ENCODE peak calls at places on chromosomes 5 and 9, in nine cellular contexts. A is H9, S is IMR-90, R is HCT116, E is mammary epithelial cell, X is HepG2, V is K562, B is kidney, Q is MM.1S. D is an unnamed sample.

GRCh38 chr9:122718038-122718437 is 5.8 kb upstream of the OR1L4 start:
- DNase-seq in R (no peak), S (no peak), Q (no peak), V (no peak), E (no peak), X (no peak), B (no peak), A (no peak), D (no peak)

GRCh38 chr5:84650448-84650847 is 265.8 kb upstream of the EDIL3 start:
- DNase-seq in Q (no peak), V (no peak), R (no peak), A (no peak), X (no peak), B (no peak), S (no peak), E (no peak), D (no peak)

GRCh38 chr5:74885170-74885569 is 19.0 kb upstream of the FAM169A start:
- DNase-seq in B (no peak), R (no peak), S (no peak), E (no peak), V (no peak), A (no peak), X (peak; percentile 39), Q (no peak), D (no peak)

GRCh38 chr5:172800088-172800551 is 29.1 kb upstream of the DUSP1 start:
- DNase-seq in R (no peak), V (no peak), Q (no peak), A (no peak), B (peak; percentile 77), X (no peak), S (peak; percentile 98), E (peak; percentile 93), D (peak; percentile 92)

GRCh38 chr5:147458581-147458980 is 51.3 kb downstream of the DPYSL3 start:
- DNase-seq in Q (no peak), X (no peak), S (no peak), R (no peak), A (no peak), E (no peak), V (no peak), B (no peak), D (no peak)

GRCh38 chr5:68659876-68660275 is 433.9 kb upstream of the SLC30A5 start:
- DNase-seq in Q (no peak), X (no peak), E (no peak), V (no peak), S (peak; percentile 24), B (no peak), A (no peak), R (no peak), D (peak; percentile 2)

GRCh38 chr5:42889311-42889933 is 77.7 kb upstream of the SELENOP start:
- DNase-seq in R (peak; percentile 66), X (peak; percentile 82), S (peak; percentile 61), E (peak; percentile 65), B (no peak), V (peak; percentile 86), Q (peak; percentile 74), A (peak; percentile 69), D (peak; percentile 86)

GRCh38 chr5:173626501-173626812 is 10.0 kb upstream of the BOD1 start:
- DNase-seq in E (no peak), V (no peak), X (no peak), S (no peak), B (no peak), A (no peak), R (no peak), Q (no peak), D (no peak)

GRCh38 chr9:123431581-123431980 is 75.6 kb downstream of the CRB2 start:
- DNase-seq in R (no peak), Q (no peak), V (no peak), X (no peak), S (no peak), E (no peak), B (no peak), A (no peak), D (no peak)

GRCh38 chr5:1736889-1737711 is 62.5 kb downstream of the MRPL36 start:
- DNase-seq in V (no peak), R (no peak), S (no peak), B (peak; percentile 68), A (peak; percentile 33), Q (no peak), E (no peak), X (no peak), D (no peak)

GRCh38 chr5:9529041-9529480 is 16.8 kb downstream of the SEMA5A start:
- DNase-seq in S (no peak), V (no peak), X (no peak), Q (peak; percentile 90), E (no peak), B (no peak), R (no peak), A (no peak), D (no peak)

GRCh38 chr5:108786806-108787483 is 39.2 kb downstream of the FER start:
- DNase-seq in V (no peak), S (no peak), X (no peak), R (no peak), A (no peak), E (no peak), Q (no peak), B (no peak), D (no peak)

GRCh38 chr9:13983607-13984006 is 330.3 kb downstream of the NFIB start:
- DNase-seq in V (no peak), X (no peak), E (no peak), A (no peak), B (no peak), S (no peak), Q (no peak), R (no peak), D (no peak)

GRCh38 chr9:85716031-85716877 is 25.5 kb downstream of the AGTPBP1 start:
- DNase-seq in Q (no peak), E (no peak), V (peak; percentile 4), X (no peak), R (no peak), S (no peak), A (no peak), B (no peak), D (no peak)

GRCh38 chr9:35490155-35490909 is 421 bp downstream of the RUSC2 start:
- DNase-seq in E (peak; percentile 21), R (no peak), V (peak; percentile 14), A (peak; percentile 51), B (no peak), Q (no peak), S (no peak), X (no peak), D (no peak)

GRCh38 chr5:134489227-134489944 is 36.1 kb upstream of the JADE2 start:
- DNase-seq in A (no peak), X (no peak), B (peak; percentile 22), R (no peak), E (no peak), Q (no peak), V (no peak), S (no peak), D (no peak)

DNA sequence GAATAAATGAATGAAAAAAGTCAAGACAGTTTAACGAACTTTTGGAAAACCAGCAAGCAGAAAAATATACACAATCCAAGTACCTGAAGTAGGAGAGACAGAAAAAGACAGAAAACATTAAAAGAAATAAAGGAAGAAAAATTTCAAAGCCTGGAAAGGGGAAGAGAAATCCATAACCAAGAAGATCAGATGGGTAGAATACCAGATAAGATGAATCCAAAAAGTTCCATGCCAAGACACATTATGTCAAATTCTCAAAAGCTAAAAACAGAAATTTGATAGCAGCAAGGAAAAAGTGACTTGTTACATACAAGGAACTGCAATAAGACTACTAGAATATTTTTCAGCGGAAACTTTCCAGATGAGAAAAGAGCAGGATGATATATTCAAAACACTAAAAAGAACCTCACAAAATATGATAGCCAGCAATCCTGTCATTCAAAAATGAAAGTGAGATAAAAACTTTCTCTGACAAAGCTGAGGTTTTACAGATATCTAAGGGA is 7.6 kb upstream of the ZNF300 start:
- DNase-seq in B (no peak), R (no peak), X (no peak), E (no peak), Q (no peak), A (no peak), S (no peak), V (no peak), D (no peak)
- H3K9me3 ChIP-seq in B (peaks cover 57% of the 10 kb centered on the region), R (peaks cover 9% of the 10 kb centered on the region), X (peaks cover 59% of the 10 kb centered on the region), E (peaks cover 7% of the 10 kb centered on the region), Q (no peaks in the 10 kb centered on the region), A (peaks cover 51% of the 10 kb centered on the region), S (peaks cover 14% of the 10 kb centered on the region), V (peaks cover 6% of the 10 kb centered on the region), D (no peaks in the 10 kb centered on the region)

GRCh38 chr9:70413427-70413797 is 1.0 kb downstream of the KLF9 start:
- DNase-seq in Q (peak; percentile 55), S (no peak), R (no peak), V (peak; percentile 46), E (no peak), B (no peak), A (no peak), X (no peak), D (no peak)

GRCh38 chr9:70415476-70415875 is 1.0 kb upstream of the KLF9 start:
- DNase-seq in S (no peak), B (no peak), X (no peak), Q (no peak), A (no peak), V (no peak), E (no peak), R (no peak), D (no peak)

GRCh38 chr9:70413798-70414775 is at the start of gene KLF9:
- DNase-seq in X (peak; percentile 89), S (peak; percentile 97), B (peak; percentile 98), E (peak; percentile 97), A (peak; percentile 92), V (peak; percentile 91), R (peak; percentile 89), Q (peak; percentile 94), D (peak; percentile 99)

GRCh38 chr9:70412678-70413426 is 1.6 kb downstream of the KLF9 start:
- DNase-seq in A (peak; percentile 29), X (peak; percentile 37), S (peak; percentile 79), B (peak; percentile 97), V (peak; percentile 36), Q (no peak), R (no peak), E (peak; percentile 67), D (peak; percentile 81)

DNA sequence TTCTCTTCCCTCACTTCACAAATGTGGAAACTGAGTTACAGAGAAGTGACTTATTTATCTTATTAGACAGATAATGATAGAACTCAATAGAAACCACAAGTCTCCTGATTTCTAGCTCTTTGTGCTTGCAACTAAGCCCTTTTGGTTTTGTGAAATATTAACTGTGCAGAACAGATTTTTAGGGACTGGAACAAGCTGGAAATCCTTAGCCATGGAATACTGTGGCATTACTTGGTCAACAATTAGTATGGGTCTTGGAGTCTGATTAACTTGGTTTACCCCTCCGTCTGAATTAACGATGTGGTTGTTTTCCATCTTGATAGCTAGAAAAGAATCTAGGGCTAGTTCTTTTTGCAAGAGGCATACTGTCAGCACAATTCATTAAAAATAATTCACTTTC is 584 bp upstream of the KLF9 start:
- DNase-seq in Q (no peak), X (no peak), V (no peak), E (no peak), A (no peak), R (no peak), S (no peak), B (no peak), D (no peak)
- H3K9ac ChIP-seq in Q (no peak overlapping the region), X (peak overlapping the region; percentile 26), V (no peak overlapping the region), E (no peak overlapping the region), A (no peak overlapping the region), R (no peak overlapping the region), S (peak overlapping the region; percentile 41), B (peak overlapping the region; percentile 93), D (peak overlapping the region; percentile 100)

GRCh38 chr5:141609044-141609443 is 9.8 kb downstream of the DIAPH1 start:
- DNase-seq in V (no peak), E (no peak), A (no peak), B (no peak), Q (no peak), R (no peak), X (no peak), S (no peak), D (no peak)
- H3K9me3 ChIP-seq in V (no peaks in the 10 kb centered on the region), E (no peaks in the 10 kb centered on the region), A (no peaks in the 10 kb centered on the region), B (no peaks in the 10 kb centered on the region), Q (no peaks in the 10 kb centered on the region), R (no peaks in the 10 kb centered on the region), X (no peaks in the 10 kb centered on the region), S (no peaks in the 10 kb centered on the region), D (no peaks in the 10 kb centered on the region)

GRCh38 chr9:95769909-95770433 is 105.5 kb upstream of the ERCC6L2 start:
- DNase-seq in S (no peak), A (no peak), V (no peak), X (no peak), R (no peak), E (no peak), B (no peak), Q (no peak), D (no peak)
- H3K9ac ChIP-seq in S (no peak overlapping the region), A (no peak overlapping the region), V (no peak overlapping the region), X (no peak overlapping the region), R (no peak overlapping the region), E (no peak overlapping the region), B (no peak overlapping the region), Q (no peak overlapping the region), D (no peak overlapping the region)